ENCODE peak calls at places on chromosomes 13 and 19, in six cellular contexts. One of them, this sample, is unnamed.
A peak's percentile ranks its signal among the peaks of the same experiment; 100 is the strongest.

GRCh38 chr19:1648156-1648925 is 4.1 kb downstream of the TCF3 start:
- DNase-seq in NCI-H187: no peak
- DNase-seq in uterus: no peak
- DNase-seq in MCF 10A: no peak
- DNase-seq in activated T-cell treated with anti-CD3 and anti-CD28 coated beads, Interleukin-2, amount 50 U/mL, for 72 hours: peak; percentile 20
- DNase-seq in thoracic aorta: no peak
- DNase-seq in this sample: no peak

GRCh38 chr13:113535381-113535781 is 44.9 kb upstream of the DCUN1D2 start:
- DNase-seq in uterus: no peak
- DNase-seq in thoracic aorta: no peak
- DNase-seq in NCI-H187: no peak
- DNase-seq in MCF 10A: no peak
- DNase-seq in activated T-cell treated with anti-CD3 and anti-CD28 coated beads, Interleukin-2, amount 50 U/mL, for 72 hours: no peak
- DNase-seq in this sample: no peak

GRCh38 chr13:76210262-76210661 is 574.1 kb downstream of the LMO7 start:
- DNase-seq in NCI-H187: no peak
- DNase-seq in uterus: no peak
- DNase-seq in activated T-cell treated with anti-CD3 and anti-CD28 coated beads, Interleukin-2, amount 50 U/mL, for 72 hours: no peak
- DNase-seq in thoracic aorta: no peak
- DNase-seq in MCF 10A: peak; percentile 60
- DNase-seq in this sample: no peak

GRCh38 chr13:102128216-102128800 is 273.5 kb downstream of the FGF14 start:
- DNase-seq in MCF 10A: peak; percentile 68
- DNase-seq in thoracic aorta: no peak
- DNase-seq in activated T-cell treated with anti-CD3 and anti-CD28 coated beads, Interleukin-2, amount 50 U/mL, for 72 hours: no peak
- DNase-seq in NCI-H187: peak; percentile 77
- DNase-seq in uterus: no peak
- DNase-seq in this sample: no peak

GRCh38 chr19:52660981-52661380 is 22.8 kb upstream of the ZNF83 start:
- DNase-seq in thoracic aorta: no peak
- DNase-seq in NCI-H187: no peak
- DNase-seq in uterus: no peak
- DNase-seq in MCF 10A: no peak
- DNase-seq in activated T-cell treated with anti-CD3 and anti-CD28 coated beads, Interleukin-2, amount 50 U/mL, for 72 hours: no peak
- DNase-seq in this sample: no peak

GRCh38 chr13:51781246-51782022 is 22.5 kb downstream of the DHRS12 start:
- DNase-seq in MCF 10A: peak; percentile 70
- DNase-seq in activated T-cell treated with anti-CD3 and anti-CD28 coated beads, Interleukin-2, amount 50 U/mL, for 72 hours: no peak
- DNase-seq in NCI-H187: no peak
- DNase-seq in thoracic aorta: no peak
- DNase-seq in uterus: no peak
- DNase-seq in this sample: no peak

GRCh38 chr19:2487780-2488330 is 11.9 kb downstream of the GADD45B start:
- DNase-seq in activated T-cell treated with anti-CD3 and anti-CD28 coated beads, Interleukin-2, amount 50 U/mL, for 72 hours: no peak
- DNase-seq in MCF 10A: no peak
- DNase-seq in NCI-H187: no peak
- DNase-seq in thoracic aorta: no peak
- DNase-seq in uterus: no peak
- DNase-seq in this sample: no peak

GRCh38 chr13:79508224-79508961 is 27.4 kb downstream of the NDFIP2 start:
- DNase-seq in MCF 10A: no peak
- DNase-seq in activated T-cell treated with anti-CD3 and anti-CD28 coated beads, Interleukin-2, amount 50 U/mL, for 72 hours: no peak
- DNase-seq in NCI-H187: no peak
- DNase-seq in thoracic aorta: no peak
- DNase-seq in uterus: no peak
- DNase-seq in this sample: peak; percentile 49

GRCh38 chr19:12796146-12797071 is 5.1 kb downstream of the JUNB start:
- DNase-seq in thoracic aorta: no peak
- DNase-seq in NCI-H187: peak; percentile 42
- DNase-seq in activated T-cell treated with anti-CD3 and anti-CD28 coated beads, Interleukin-2, amount 50 U/mL, for 72 hours: peak; percentile 76
- DNase-seq in MCF 10A: peak; percentile 87
- DNase-seq in uterus: peak; percentile 75
- DNase-seq in this sample: peak; percentile 82

GRCh38 chr19:35114656-35115537 is 726 bp upstream of the FXYD3 start:
- DNase-seq in thoracic aorta: no peak
- DNase-seq in NCI-H187: no peak
- DNase-seq in activated T-cell treated with anti-CD3 and anti-CD28 coated beads, Interleukin-2, amount 50 U/mL, for 72 hours: peak; percentile 75
- DNase-seq in MCF 10A: peak; percentile 68
- DNase-seq in uterus: peak; percentile 69
- DNase-seq in this sample: peak; percentile 43

GRCh38 chr19:39122934-39123731 is 2.5 kb upstream of the PAK4 start:
- DNase-seq in activated T-cell treated with anti-CD3 and anti-CD28 coated beads, Interleukin-2, amount 50 U/mL, for 72 hours: no peak
- DNase-seq in uterus: no peak
- DNase-seq in MCF 10A: no peak
- DNase-seq in thoracic aorta: no peak
- DNase-seq in NCI-H187: no peak
- DNase-seq in this sample: no peak

GRCh38 chr19:41175825-41176734 is 16.9 kb upstream of the CYP2S1 start:
- DNase-seq in uterus: peak; percentile 40
- DNase-seq in thoracic aorta: no peak
- DNase-seq in MCF 10A: peak; percentile 81
- DNase-seq in activated T-cell treated with anti-CD3 and anti-CD28 coated beads, Interleukin-2, amount 50 U/mL, for 72 hours: peak; percentile 51
- DNase-seq in NCI-H187: no peak
- DNase-seq in this sample: peak; percentile 93

GRCh38 chr13:32984857-32985626 is 31.2 kb upstream of the KL start:
- DNase-seq in NCI-H187: no peak
- DNase-seq in uterus: no peak
- DNase-seq in thoracic aorta: no peak
- DNase-seq in MCF 10A: peak; percentile 61
- DNase-seq in activated T-cell treated with anti-CD3 and anti-CD28 coated beads, Interleukin-2, amount 50 U/mL, for 72 hours: peak; percentile 8
- DNase-seq in this sample: peak; percentile 27

GRCh38 chr19:33216198-33216830 is 9.3 kb downstream of the SLC7A10 start:
- DNase-seq in NCI-H187: no peak
- DNase-seq in uterus: no peak
- DNase-seq in thoracic aorta: no peak
- DNase-seq in activated T-cell treated with anti-CD3 and anti-CD28 coated beads, Interleukin-2, amount 50 U/mL, for 72 hours: no peak
- DNase-seq in MCF 10A: no peak
- DNase-seq in this sample: no peak

GRCh38 chr19:17811103-17811502 is 10.2 kb downstream of the INSL3 start:
- DNase-seq in thoracic aorta: no peak
- DNase-seq in activated T-cell treated with anti-CD3 and anti-CD28 coated beads, Interleukin-2, amount 50 U/mL, for 72 hours: no peak
- DNase-seq in MCF 10A: no peak
- DNase-seq in uterus: no peak
- DNase-seq in NCI-H187: no peak
- DNase-seq in this sample: no peak

GRCh38 chr19:33464010-33464732 is 57.4 kb downstream of the PEPD start:
- DNase-seq in MCF 10A: no peak
- DNase-seq in uterus: no peak
- DNase-seq in NCI-H187: no peak
- DNase-seq in thoracic aorta: no peak
- DNase-seq in activated T-cell treated with anti-CD3 and anti-CD28 coated beads, Interleukin-2, amount 50 U/mL, for 72 hours: no peak
- DNase-seq in this sample: no peak

GRCh38 chr13:113926301-113926761 is 47.5 kb downstream of the C13orf46 start:
- DNase-seq in MCF 10A: peak; percentile 80
- DNase-seq in thoracic aorta: no peak
- DNase-seq in NCI-H187: no peak
- DNase-seq in uterus: no peak
- DNase-seq in activated T-cell treated with anti-CD3 and anti-CD28 coated beads, Interleukin-2, amount 50 U/mL, for 72 hours: no peak
- DNase-seq in this sample: no peak

GRCh38 chr13:23180711-23181110 is at the start of gene SGCG:
- DNase-seq in NCI-H187: no peak
- DNase-seq in thoracic aorta: no peak
- DNase-seq in uterus: no peak
- DNase-seq in MCF 10A: no peak
- DNase-seq in activated T-cell treated with anti-CD3 and anti-CD28 coated beads, Interleukin-2, amount 50 U/mL, for 72 hours: no peak
- DNase-seq in this sample: no peak

GRCh38 chr19:45717983-45718650 is 12.6 kb downstream of the FBXO46 start:
- DNase-seq in thoracic aorta: no peak
- DNase-seq in MCF 10A: no peak
- DNase-seq in NCI-H187: no peak
- DNase-seq in activated T-cell treated with anti-CD3 and anti-CD28 coated beads, Interleukin-2, amount 50 U/mL, for 72 hours: peak; percentile 17
- DNase-seq in uterus: no peak
- DNase-seq in this sample: no peak

GRCh38 chr13:88565566-88565965 is 894.4 kb downstream of the SLITRK5 start:
- DNase-seq in thoracic aorta: no peak
- DNase-seq in NCI-H187: no peak
- DNase-seq in uterus: no peak
- DNase-seq in activated T-cell treated with anti-CD3 and anti-CD28 coated beads, Interleukin-2, amount 50 U/mL, for 72 hours: no peak
- DNase-seq in MCF 10A: no peak
- DNase-seq in this sample: no peak

GRCh38 chr13:55560331-55560730 is 1580.4 kb upstream of the PRR20A start:
- DNase-seq in MCF 10A: no peak
- DNase-seq in uterus: no peak
- DNase-seq in activated T-cell treated with anti-CD3 and anti-CD28 coated beads, Interleukin-2, amount 50 U/mL, for 72 hours: no peak
- DNase-seq in NCI-H187: no peak
- DNase-seq in thoracic aorta: no peak
- DNase-seq in this sample: no peak